ENCODE peak calls at places on chromosomes 7 and 10, in nine cellular contexts. M is CD4-positive, alpha-beta memory T cell; F is heart right ventricle; G is IMR-90; Z is spleen; Y is tibial artery; P is small intestine; X is aorta; J is upper lobe of right lung. I is an unnamed sample. For H3K9me3 and H3K4me1, the result is how much of the 10 kb centered on the place peaks cover.

GRCh38 chr7:54615-55014 is 137.8 kb upstream of the FAM20C start:
- DNase-seq in M (no peak), F (no peak), G (no peak), Z (peak), Y (no peak), P (no peak), X (peak), J (peak), I (no peak)

GRCh38 chr7:68958571-68958970 is 639.7 kb upstream of the AUTS2 start:
- DNase-seq in M (no peak), F (no peak), G (no peak), Z (no peak), Y (no peak), P (no peak), X (no peak), J (no peak), I (no peak)

GRCh38 chr10:60286436-60287023 is 103.1 kb downstream of the ANK3 start:
- DNase-seq in M (no peak), F (no peak), G (no peak), Z (no peak), Y (no peak), P (no peak), X (no peak), J (no peak), I (no peak)

GRCh38 chr7:13031481-13031880 is 344.0 kb downstream of the ARL4A start:
- DNase-seq in M (no peak), F (no peak), G (no peak), Z (no peak), Y (no peak), P (no peak), X (no peak), J (no peak), I (peak)

GRCh38 chr10:2280713-2281112 is 543.4 kb upstream of the ADARB2 start:
- DNase-seq in M (no peak), F (no peak), G (no peak), Z (no peak), Y (no peak), P (no peak), X (no peak), J (no peak), I (no peak)

GRCh38 chr7:116258734-116259133 is 48.4 kb downstream of the TES start:
- DNase-seq in M (peak), F (no peak), G (peak), Z (no peak), Y (no peak), P (peak), X (no peak), J (no peak), I (peak)

GRCh38 chr10:10872035-10872673 is 145.5 kb upstream of the CELF2 start:
- DNase-seq in M (no peak), F (no peak), G (peak), Z (no peak), Y (peak), P (peak), X (peak), J (no peak), I (peak)

GRCh38 chr10:43140414-43140813 is 2.2 kb downstream of the CSGALNACT2 start:
- DNase-seq in M (peak), F (no peak), G (peak), Z (no peak), Y (no peak), P (peak), X (no peak), J (no peak), I (peak)

GRCh38 chr10:66925896-66926719 is at the start of gene LRRTM3:
- DNase-seq in M (peak), F (peak), G (peak), Z (no peak), Y (peak), P (peak), X (no peak), J (no peak), I (peak)

GRCh38 chr10:110505130-110505815 is 7.6 kb downstream of the DUSP5 start:
- DNase-seq in M (no peak), F (no peak), G (no peak), Z (no peak), Y (no peak), P (no peak), X (no peak), J (no peak), I (no peak)

GRCh38 chr10:69232736-69233135 is 12.6 kb downstream of the HKDC1 start:
- DNase-seq in M (peak), F (no peak), G (no peak), Z (peak), Y (no peak), P (peak), X (no peak), J (no peak), I (no peak)

GRCh38 chr7:24896031-24896433 is 83.9 kb downstream of the OSBPL3 start:
- DNase-seq in M (no peak), F (no peak), G (no peak), Z (no peak), Y (no peak), P (no peak), X (no peak), J (no peak), I (no peak)

GRCh38 chr7:26143298-26144044 is 8.5 kb upstream of the NFE2L3 start:
- DNase-seq in M (no peak), F (no peak), G (peak), Z (no peak), Y (no peak), P (no peak), X (no peak), J (no peak), I (no peak)

DNA sequence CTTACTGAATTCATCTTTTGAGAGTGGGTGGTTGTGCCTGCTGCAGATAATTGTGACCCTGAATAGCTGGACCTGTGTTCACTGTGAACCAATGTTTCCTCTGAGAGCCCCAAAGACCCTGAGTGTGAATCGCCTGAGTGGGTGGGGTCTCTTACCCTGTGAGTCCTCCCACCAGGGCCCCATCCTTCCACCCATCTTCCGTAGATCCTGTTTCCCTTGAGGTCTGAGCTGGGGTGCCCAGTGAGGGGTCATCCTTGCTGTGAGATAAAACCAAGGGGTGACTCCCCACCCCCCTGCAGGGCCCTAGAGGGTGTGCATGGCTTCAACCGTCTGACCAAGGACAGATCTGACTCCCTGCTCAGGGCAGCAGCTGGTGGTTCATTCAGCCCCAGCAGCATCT is 78.0 kb upstream of the ZNF479 start:
- DNase-seq in M (no peak), F (no peak), G (no peak), Z (peak), Y (no peak), P (no peak), X (no peak), J (peak), I (no peak)
- H3K9me3 ChIP-seq in M (under half), F (under half), G (under half), Z (half or more), Y (under half), P (under half), X (under half), J (under half), I (under half)

GRCh38 chr10:77911535-77912123 is 14.9 kb downstream of the DLG5 start:
- DNase-seq in M (no peak), F (no peak), G (peak), Z (no peak), Y (no peak), P (no peak), X (no peak), J (no peak), I (no peak)

GRCh38 chr10:77909755-77910375 is 16.7 kb downstream of the DLG5 start:
- DNase-seq in M (no peak), F (no peak), G (peak), Z (no peak), Y (peak), P (peak), X (peak), J (no peak), I (no peak)

GRCh38 chr10:77910524-77911145 is 15.9 kb downstream of the DLG5 start:
- DNase-seq in M (no peak), F (no peak), G (no peak), Z (no peak), Y (no peak), P (peak), X (no peak), J (no peak), I (no peak)

GRCh38 chr10:77913090-77913489 is 13.5 kb downstream of the DLG5 start:
- DNase-seq in M (no peak), F (no peak), G (no peak), Z (no peak), Y (no peak), P (no peak), X (no peak), J (no peak), I (no peak)

GRCh38 chr10:77912576-77912975 is 14.0 kb downstream of the DLG5 start:
- DNase-seq in M (no peak), F (no peak), G (no peak), Z (no peak), Y (no peak), P (no peak), X (no peak), J (no peak), I (no peak)
- H3K4me1 ChIP-seq in M (under half), F (under half), G (under half), Z (under half), Y (under half), P (under half), X (under half), J (under half), I (under half)

DNA sequence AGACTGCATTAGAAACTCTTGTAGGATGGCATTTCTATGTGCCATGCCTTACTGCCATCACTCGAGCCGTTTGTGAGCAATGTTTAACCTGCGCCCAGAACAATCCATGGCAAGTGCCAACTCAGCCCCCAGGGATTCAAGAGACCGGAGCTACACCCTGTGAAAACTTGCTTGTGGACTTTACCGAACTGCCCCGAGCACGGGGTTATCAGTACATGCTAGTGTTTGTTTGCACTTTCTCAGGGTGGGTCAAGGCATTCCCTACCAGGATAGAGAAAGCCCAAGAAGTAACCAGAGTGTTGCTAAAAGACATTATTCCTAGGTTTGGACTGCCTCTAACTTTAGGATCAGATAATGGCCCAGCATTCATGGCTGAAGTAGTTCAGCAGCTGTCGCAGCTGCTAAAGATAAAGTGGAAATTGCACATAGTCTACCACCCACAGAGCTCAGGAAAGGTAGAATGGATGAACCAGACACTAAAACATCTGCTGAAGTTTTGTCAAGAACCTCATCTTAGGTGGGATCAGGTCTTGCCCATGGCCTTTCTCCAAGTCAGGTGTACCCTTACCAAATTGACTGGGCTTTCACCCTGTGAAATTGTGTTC is 8.9 kb upstream of the CYREN start:
- DNase-seq in M (no peak), F (no peak), G (no peak), Z (peak), Y (no peak), P (no peak), X (no peak), J (no peak), I (no peak)
- H3K9me3 ChIP-seq in M (under half), F (under half), G (under half), Z (under half), Y (under half), P (under half), X (under half), J (under half), I (under half)

DNA sequence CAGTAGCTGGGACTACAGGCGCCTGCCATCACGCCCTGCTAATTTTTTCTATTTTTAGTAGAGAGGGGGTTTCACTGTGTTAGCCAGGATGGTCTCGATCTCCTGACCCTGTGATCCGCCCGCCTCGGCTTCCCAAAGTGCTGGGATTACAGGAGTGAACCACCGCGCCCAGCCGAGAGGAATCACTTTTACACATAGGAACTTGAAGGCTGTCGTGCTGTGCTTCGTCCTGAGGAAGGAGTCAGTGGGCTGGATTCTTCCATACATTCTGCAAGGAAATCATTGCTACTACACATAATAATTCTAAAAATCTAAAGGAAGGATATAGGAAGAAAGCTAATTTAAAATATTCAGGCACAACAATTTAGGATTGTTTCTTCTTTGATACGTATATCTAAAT is 48.8 kb upstream of the ZPBP start:
- DNase-seq in M (no peak), F (no peak), G (no peak), Z (no peak), Y (no peak), P (no peak), X (no peak), J (no peak), I (no peak)
- H3K4me1 ChIP-seq in M (under half), F (under half), G (under half), Z (under half), Y (under half), P (under half), X (under half), J (under half), I (under half)

DNA sequence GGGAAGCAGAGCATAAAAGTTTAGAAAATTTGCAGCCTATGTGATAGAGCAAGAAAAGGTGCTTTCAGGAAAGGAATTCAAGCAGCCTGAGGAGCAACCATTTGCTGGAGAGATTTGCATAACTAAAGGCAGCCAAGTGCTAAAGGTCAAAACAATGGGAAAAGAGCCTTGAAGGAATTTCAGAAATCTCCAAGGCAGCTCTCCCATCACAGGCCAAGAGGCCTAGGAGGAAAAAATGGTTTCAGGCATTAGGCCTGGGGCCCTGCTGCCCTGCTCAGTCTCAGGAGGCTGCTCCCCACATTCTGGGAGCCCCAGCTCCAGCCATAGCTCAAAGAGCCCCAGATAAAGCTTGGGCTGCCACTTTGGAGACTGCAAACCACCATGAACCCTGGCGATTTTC is 95.9 kb upstream of the UNC5B start:
- DNase-seq in M (no peak), F (no peak), G (no peak), Z (no peak), Y (no peak), P (no peak), X (no peak), J (no peak), I (no peak)
- H3K9me3 ChIP-seq in M (under half), F (under half), G (under half), Z (half or more), Y (under half), P (under half), X (under half), J (under half), I (under half)